ENCODE peak calls at places on chromosomes 16 and 17, in eight cellular contexts. N, G, R, Q, L, T, H and W are unnamed samples.

GRCh38 chr16:27346818-27347217 is 33.0 kb downstream of the IL4R start:
- DNase-seq in H (no peak), T (no peak), L (no peak), R (no peak), G (no peak), Q (no peak), N (no peak), W (no peak)

GRCh38 chr17:72255481-72255880 is 134.7 kb downstream of the SOX9 start:
- DNase-seq in G (no peak), T (no peak), N (no peak), L (no peak), R (no peak), Q (no peak), H (no peak), W (no peak)

GRCh38 chr17:28526381-28526780 is 20.2 kb downstream of the FOXN1 start:
- DNase-seq in H (no peak), G (peak; percentile 47), Q (no peak), L (no peak), R (no peak), N (no peak), T (no peak), W (no peak)

GRCh38 chr16:82643936-82644630 is 17.3 kb downstream of the CDH13 start:
- DNase-seq in Q (no peak), L (no peak), N (no peak), R (no peak), T (no peak), G (peak; percentile 37), H (no peak), W (no peak)

GRCh38 chr17:76548378-76549214 is 8.8 kb downstream of the PRCD start:
- DNase-seq in R (no peak), N (no peak), H (no peak), T (no peak), L (no peak), Q (no peak), G (no peak), W (no peak)

GRCh38 chr16:622920-623280 is 7.9 kb upstream of the WFIKKN1 start:
- DNase-seq in N (no peak), R (no peak), L (no peak), H (no peak), Q (no peak), G (no peak), T (no peak), W (no peak)

GRCh38 chr16:11125936-11126335 is 130.1 kb downstream of the SOCS1 start:
- DNase-seq in N (no peak), T (no peak), Q (no peak), G (no peak), L (no peak), R (no peak), H (no peak), W (no peak)

GRCh38 chr17:39751016-39751543 is 13.3 kb downstream of the GRB7 start:
- DNase-seq in R (no peak), G (no peak), N (no peak), H (no peak), Q (no peak), L (no peak), T (no peak), W (no peak)

GRCh38 chr16:71807905-71808592 is 585 bp downstream of the AP1G1 start:
- DNase-seq in H (peak; percentile 54), G (no peak), Q (no peak), T (no peak), R (peak; percentile 20), L (no peak), N (no peak), W (no peak)

GRCh38 chr17:46013502-46014165 is 14.6 kb downstream of the STH start:
- DNase-seq in G (no peak), N (no peak), R (no peak), H (peak; percentile 22), L (no peak), Q (no peak), T (no peak), W (no peak)

GRCh38 chr17:82921426-82921825 is 81.6 kb upstream of the ZNF750 start:
- DNase-seq in G (no peak), H (no peak), R (no peak), L (no peak), Q (no peak), N (no peak), T (no peak), W (no peak)

GRCh38 chr17:10380631-10381408 is 8.0 kb upstream of the MYH13 start:
- DNase-seq in G (no peak), N (no peak), T (no peak), H (no peak), R (no peak), Q (no peak), L (no peak), W (no peak)

GRCh38 chr17:16517477-16517876 is 25.5 kb upstream of the LRRC75A start:
- DNase-seq in T (no peak), H (no peak), G (no peak), L (no peak), N (no peak), Q (no peak), R (no peak), W (no peak)

GRCh38 chr16:84483882-84484565 is 20.4 kb downstream of the MEAK7 start:
- DNase-seq in Q (no peak), R (peak; percentile 26), L (no peak), N (no peak), H (no peak), G (no peak), T (no peak), W (no peak)

GRCh38 chr16:1188781-1189189 is 35.9 kb downstream of the CACNA1H start:
- DNase-seq in G (no peak), R (no peak), L (peak; percentile 56), T (no peak), Q (peak; percentile 12), H (peak; percentile 19), N (no peak), W (no peak)

GRCh38 chr17:76772842-76773521 is 35.1 kb downstream of the MFSD11 start:
- DNase-seq in G (peak; percentile 96), T (no peak), Q (no peak), H (peak; percentile 80), R (peak; percentile 92), N (no peak), L (peak; percentile 58), W (no peak)

GRCh38 chr17:80585880-80586279 is 41.2 kb downstream of the RPTOR start:
- DNase-seq in Q (no peak), L (no peak), R (no peak), T (no peak), H (no peak), N (no peak), G (peak; percentile 47), W (no peak)

GRCh38 chr16:74865922-74866598 is 91.4 kb upstream of the FA2H start:
- DNase-seq in T (no peak), G (no peak), N (no peak), H (no peak), Q (no peak), R (no peak), L (no peak), W (no peak)

GRCh38 chr16:3171181-3171854 is 16.7 kb upstream of the OR1F1 start:
- DNase-seq in H (no peak), L (peak; percentile 85), N (no peak), Q (no peak), T (no peak), R (no peak), G (no peak), W (no peak)

GRCh38 chr17:43588664-43589435 is 42.7 kb upstream of the ETV4 start:
- DNase-seq in H (no peak), R (no peak), N (no peak), T (no peak), Q (no peak), G (no peak), L (no peak), W (no peak)

GRCh38 chr17:73390221-73390620 is 78.4 kb upstream of the CDC42EP4 start:
- DNase-seq in G (no peak), R (no peak), L (no peak), Q (no peak), N (no peak), H (no peak), T (no peak), W (no peak)

GRCh38 chr16:86559802-86560305 is 4.8 kb upstream of the MTHFSD start:
- DNase-seq in Q (no peak), N (no peak), H (no peak), T (no peak), G (no peak), L (no peak), R (no peak), W (no peak)

GRCh38 chr16:722835-723633 is 2.1 kb downstream of the ANTKMT start:
- DNase-seq in Q (no peak), G (no peak), H (no peak), R (no peak), T (no peak), L (no peak), N (no peak), W (no peak)

GRCh38 chr17:79188048-79188447 is 113.4 kb downstream of the ENGASE start:
- DNase-seq in H (no peak), T (peak; percentile 28), N (no peak), L (peak; percentile 15), R (peak; percentile 93), Q (no peak), G (peak; percentile 58), W (no peak)